ENCODE peak calls at places on chromosomes 4 and X, in ten cellular contexts. X, T, F, O, I, Z, S, Q, Y and D are unnamed samples.

GRCh38 chrX:135411893-135412292 is 9.9 kb upstream of the SMIM10L2A start:
- DNase-seq in X (no peak), T (no peak), F (no peak), O (peak), I (no peak), Z (no peak), S (no peak), Q (no peak), Y (no peak), D (no peak)

GRCh38 chr4:56146956-56147355 is 198.2 kb downstream of the CEP135 start:
- DNase-seq in X (no peak), T (no peak), F (no peak), O (no peak), I (no peak), Z (no peak), S (no peak), Q (no peak), Y (no peak), D (no peak)

GRCh38 chr4:40515398-40516293 is 114.0 kb downstream of the RBM47 start:
- DNase-seq in X (peak), T (no peak), F (peak), O (peak), I (peak), Z (no peak), S (no peak), Q (no peak), Y (no peak), D (no peak)

GRCh38 chr4:41179086-41179374 is 35.3 kb downstream of the APBB2 start:
- DNase-seq in X (no peak), T (no peak), F (no peak), O (peak), I (no peak), Z (no peak), S (no peak), Q (no peak), Y (no peak), D (no peak)

GRCh38 chr4:1760521-1761001 is 32.5 kb upstream of the FGFR3 start:
- DNase-seq in X (no peak), T (no peak), F (no peak), O (no peak), I (no peak), Z (peak), S (no peak), Q (no peak), Y (no peak), D (no peak)

GRCh38 chr4:336099-336892 is 1.3 kb upstream of the ZNF141 start:
- DNase-seq in X (no peak), T (no peak), F (no peak), O (peak), I (peak), Z (peak), S (no peak), Q (no peak), Y (no peak), D (peak)

GRCh38 chrX:70172226-70172625 is 5.1 kb upstream of the DGAT2L6 start:
- DNase-seq in X (no peak), T (no peak), F (no peak), O (peak), I (no peak), Z (no peak), S (no peak), Q (no peak), Y (no peak), D (no peak)

GRCh38 chrX:123835661-123836371 is 24.0 kb upstream of the XIAP start:
- DNase-seq in X (peak), T (no peak), F (no peak), O (peak), I (peak), Z (no peak), S (no peak), Q (no peak), Y (no peak), D (no peak)

GRCh38 chr4:76931576-76932276 is 17.8 kb upstream of the SEPTIN11 start:
- DNase-seq in X (no peak), T (no peak), F (no peak), O (no peak), I (no peak), Z (no peak), S (no peak), Q (no peak), Y (no peak), D (no peak)

GRCh38 chr4:95255396-95256107 is 293.2 kb downstream of the UNC5C start:
- DNase-seq in X (no peak), T (no peak), F (peak), O (peak), I (peak), Z (no peak), S (peak), Q (no peak), Y (no peak), D (no peak)

GRCh38 chr4:124253080-124253479 is 459.5 kb downstream of the ANKRD50 start:
- DNase-seq in X (no peak), T (no peak), F (no peak), O (no peak), I (no peak), Z (no peak), S (no peak), Q (no peak), Y (no peak), D (no peak)

GRCh38 chr4:158161561-158162354 is 11.1 kb downstream of the GASK1B start:
- DNase-seq in X (peak), T (peak), F (no peak), O (peak), I (peak), Z (no peak), S (no peak), Q (no peak), Y (no peak), D (peak)